ENCODE peak calls at places on chromosomes 6 and 20, in five cellular contexts. Q, C, M, P and V are unnamed samples.

GRCh38 chr6:166907871-166908806 is 48.2 kb downstream of the RNASET2 start:
- DNase-seq in Q (no peak), C (no peak), M (no peak), P (no peak), V (no peak)

GRCh38 chr6:16819752-16820151 is 58.5 kb upstream of the ATXN1 start:
- DNase-seq in Q (no peak), C (no peak), M (no peak), P (no peak), V (no peak)

GRCh38 chr20:58839991-58840747 is 10.5 kb downstream of the GNAS-AS1 start:
- DNase-seq in Q (no peak), C (no peak), M (no peak), P (no peak), V (no peak)

GRCh38 chr6:142152731-142153130 is 5.7 kb downstream of the VTA1 start:
- DNase-seq in Q (no peak), C (no peak), M (no peak), P (no peak), V (no peak)

GRCh38 chr20:59749293-59749680 is 144.9 kb downstream of the PHACTR3 start:
- DNase-seq in Q (no peak), C (no peak), M (no peak), P (no peak), V (no peak)

GRCh38 chr20:5570442-5570841 is 179.8 kb upstream of the SHLD1 start:
- DNase-seq in Q (no peak), C (no peak), M (no peak), P (no peak), V (no peak)

GRCh38 chr6:53959717-53960116 is 151.5 kb upstream of the MLIP start:
- DNase-seq in Q (no peak), C (no peak), M (no peak), P (no peak), V (no peak)

GRCh38 chr6:21893778-21894177 is 300.2 kb downstream of the SOX4 start:
- DNase-seq in Q (no peak), C (no peak), M (no peak), P (no peak), V (no peak)

GRCh38 chr6:34235605-34236422 is 859 bp upstream of the HMGA1 start:
- DNase-seq in Q (peak), C (peak), M (no peak), P (no peak), V (peak)

GRCh38 chr20:63588641-63589041 is 14.6 kb upstream of the HELZ2 start:
- DNase-seq in Q (no peak), C (no peak), M (no peak), P (no peak), V (no peak)

GRCh38 chr20:52497731-52498130 is 306.2 kb upstream of the ZFP64 start:
- DNase-seq in Q (no peak), C (no peak), M (no peak), P (no peak), V (no peak)

GRCh38 chr6:32845381-32845884 is 1.6 kb upstream of the PSMB8 start:
- DNase-seq in Q (no peak), C (no peak), M (no peak), P (peak), V (no peak)

GRCh38 chr6:32847795-32848194 is 3.9 kb upstream of the PSMB8 start:
- DNase-seq in Q (no peak), C (no peak), M (no peak), P (no peak), V (no peak)

GRCh38 chr6:32849126-32849525 is 4.4 kb downstream of the TAP1 start:
- DNase-seq in Q (no peak), C (no peak), M (no peak), P (no peak), V (no peak)

GRCh38 chr6:32844839-32845372 is 1.1 kb upstream of the PSMB8 start:
- DNase-seq in Q (no peak), C (no peak), M (no peak), P (no peak), V (no peak)

DNA sequence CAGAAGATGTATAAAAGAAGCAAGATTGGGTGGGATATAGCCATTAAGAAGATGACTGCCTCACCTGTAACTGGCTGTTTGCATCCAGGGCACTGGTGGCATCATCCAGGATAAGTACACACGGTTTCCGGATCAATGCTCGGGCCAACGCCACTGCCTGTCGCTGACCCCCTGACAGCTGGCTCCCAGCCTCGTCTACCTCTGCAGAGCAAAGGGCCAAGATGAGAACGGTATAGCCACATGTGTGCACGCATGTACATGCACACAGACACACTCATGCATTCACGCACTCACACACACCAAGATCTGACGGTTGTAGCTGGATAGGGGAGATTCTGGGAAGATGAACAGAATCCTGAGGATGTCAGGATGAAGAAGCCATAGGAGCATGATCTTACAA is 3.2 kb upstream of the PSMB8 start:
- DNase-seq in Q (no peak), C (no peak), M (no peak), P (no peak), V (no peak)
- TF ChIP-seq POLR2AphosphoS5 in Q (no peak), C (no peak), M (no peak), P (no peak), V (peak)

GRCh38 chr20:23564927-23565326 is 3.4 kb downstream of the CST9L start:
- DNase-seq in Q (no peak), C (no peak), M (no peak), P (no peak), V (no peak)
- TF ChIP-seq TAF1 in Q (no peak), C (no peak), M (no peak), P (no peak), V (no peak)

DNA sequence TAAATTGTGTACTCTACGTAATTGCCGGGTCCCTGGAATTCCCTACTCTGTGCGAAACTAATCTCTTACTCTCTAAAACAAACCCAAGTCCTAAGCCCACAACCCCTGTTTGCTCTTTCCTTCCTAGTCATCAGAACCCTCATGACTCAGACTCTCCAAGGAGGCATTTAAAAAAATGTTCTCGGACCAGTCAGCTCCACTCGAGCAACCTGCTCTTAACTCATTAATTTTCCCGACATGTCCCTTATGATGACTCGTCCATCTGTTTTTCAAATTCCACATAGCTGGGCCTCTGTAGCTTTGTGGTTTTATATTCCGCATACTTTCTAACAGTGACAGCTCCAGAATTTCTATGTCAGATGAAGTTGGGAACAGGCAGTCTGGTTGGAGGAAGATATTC is 2.6 kb upstream of the MUC22 start:
- DNase-seq in Q (no peak), C (no peak), M (no peak), P (no peak), V (no peak)
- TF ChIP-seq POLR2AphosphoS5 in Q (no peak), C (no peak), M (peak), P (no peak), V (no peak)

GRCh38 chr6:69835414-69836179 is 30.8 kb upstream of the COL19A1 start:
- DNase-seq in Q (no peak), C (no peak), M (peak), P (no peak), V (no peak)
- TF ChIP-seq TAF1 in Q (no peak), C (no peak), M (no peak), P (no peak), V (no peak)